ENCODE peak calls at places on chromosomes 3 and 15, in four cellular contexts. Z is left ventricle myocardium inferior, T is astrocyte of the cerebellum, R is body of pancreas. H is an unnamed sample.
A peak's percentile ranks its signal among the peaks of the same experiment; 100 is the strongest.

GRCh38 chr3:52827866-52828376 is 2.6 kb downstream of the ITIH4 start:
- DNase-seq in R (peak; percentile 87), Z (no peak), T (no peak), H (peak; percentile 67)

GRCh38 chr3:196060834-196061233 is 21.1 kb downstream of the TFRC start:
- DNase-seq in Z (no peak), R (no peak), T (no peak), H (no peak)

GRCh38 chr3:95939235-95939824 is 875.1 kb upstream of the EPHA6 start:
- DNase-seq in Z (no peak), R (peak; percentile 78), T (no peak), H (no peak)

GRCh38 chr15:51499379-51499976 is 123.1 kb downstream of the DMXL2 start:
- DNase-seq in R (no peak), T (peak; percentile 35), Z (no peak), H (peak; percentile 28)

GRCh38 chr3:42503957-42504333 is 1.5 kb downstream of the VIPR1 start:
- DNase-seq in T (no peak), R (no peak), Z (no peak), H (no peak)

GRCh38 chr15:67937153-67937761 is 97.4 kb upstream of the RNU6-1 start:
- DNase-seq in R (no peak), Z (no peak), T (no peak), H (no peak)

GRCh38 chr15:98854496-98854895 is 153.1 kb downstream of the PGPEP1L start:
- DNase-seq in R (no peak), T (no peak), Z (no peak), H (no peak)

GRCh38 chr3:148758303-148758884 is 60.7 kb downstream of the AGTR1 start:
- DNase-seq in Z (no peak), T (no peak), R (no peak), H (no peak)

GRCh38 chr3:10228248-10228950 is 19.9 kb upstream of the TATDN2 start:
- DNase-seq in Z (no peak), R (peak; percentile 42), T (no peak), H (no peak)

GRCh38 chr3:20099020-20099539 is 58.8 kb downstream of the KAT2B start:
- DNase-seq in R (no peak), Z (no peak), T (no peak), H (no peak)

GRCh38 chr15:67755264-67755663 is 70.0 kb upstream of the SKOR1 start:
- DNase-seq in T (no peak), Z (no peak), R (no peak), H (no peak)

GRCh38 chr15:62066663-62067447 is at the start of gene C2CD4A:
- DNase-seq in R (peak; percentile 96), T (no peak), Z (peak; percentile 54), H (peak; percentile 91)

GRCh38 chr15:31280831-31281216 is 45.8 kb upstream of the KLF13 start:
- DNase-seq in T (no peak), Z (no peak), R (no peak), H (no peak)

GRCh38 chr15:25241241-25241801 is 197.5 kb downstream of the UBE3A start:
- DNase-seq in Z (peak; percentile 7), T (no peak), R (no peak), H (no peak)

GRCh38 chr15:22811640-22812039 is 25.2 kb downstream of the NIPA1 start:
- DNase-seq in R (peak; percentile 83), Z (peak; percentile 23), T (no peak), H (peak; percentile 18)

GRCh38 chr3:150519026-150519425 is 27.3 kb downstream of the SERP1 start:
- DNase-seq in Z (no peak), T (no peak), R (no peak), H (no peak)

GRCh38 chr3:70981252-70981933 is 602.1 kb downstream of the FOXP1 start:
- DNase-seq in T (no peak), R (no peak), Z (no peak), H (no peak)

GRCh38 chr15:86610038-86610437 is 530.4 kb downstream of the AGBL1 start:
- DNase-seq in R (no peak), T (no peak), Z (no peak), H (no peak)

GRCh38 chr3:88528494-88528893 is 378.7 kb downstream of the C3orf38 start:
- DNase-seq in R (no peak), T (no peak), Z (no peak), H (no peak)

GRCh38 chr15:51658664-51659063 is 22.6 kb upstream of the SCG3 start:
- DNase-seq in Z (no peak), R (no peak), T (no peak), H (no peak)

GRCh38 chr3:48039487-48040190 is 23.4 kb upstream of the MAP4 start:
- DNase-seq in R (no peak), T (peak; percentile 41), Z (no peak), H (peak; percentile 44)

GRCh38 chr3:53881691-53882593 is at the start of gene ACTR8:
- DNase-seq in T (peak; percentile 49), Z (peak; percentile 89), R (peak; percentile 86), H (peak; percentile 93)

GRCh38 chr3:30604566-30604965 is 1.8 kb upstream of the TGFBR2 start:
- DNase-seq in T (no peak), Z (no peak), R (no peak), H (no peak)

GRCh38 chr15:81400640-81401236 is 26.7 kb upstream of the TMC3 start:
- DNase-seq in Z (no peak), R (peak; percentile 14), T (peak; percentile 60), H (peak; percentile 66)

GRCh38 chr3:109224333-109224732 is 87.8 kb downstream of the C3orf85 start:
- DNase-seq in R (peak; percentile 27), Z (no peak), T (no peak), H (peak; percentile 52)

GRCh38 chr3:71752911-71753715 is 542 bp upstream of the GPR27 start:
- DNase-seq in R (no peak), T (no peak), Z (no peak), H (no peak)

GRCh38 chr15:74889390-74889881 is 406 bp upstream of the MPI start:
- DNase-seq in T (no peak), R (peak; percentile 35), Z (peak; percentile 57), H (no peak)

GRCh38 chr15:85475317-85475701 is 94.9 kb downstream of the AKAP13 start:
- DNase-seq in T (no peak), R (no peak), Z (no peak), H (no peak)

GRCh38 chr15:70244978-70245542 is 147.3 kb upstream of the TLE3 start:
- DNase-seq in Z (no peak), T (no peak), R (no peak), H (no peak)

GRCh38 chr15:76146808-76147207 is 87.0 kb downstream of the TMEM266 start:
- DNase-seq in R (no peak), T (no peak), Z (no peak), H (no peak)

GRCh38 chr15:80445300-80446041 is 41.3 kb downstream of the ARNT2 start:
- DNase-seq in Z (no peak), T (no peak), R (no peak), H (no peak)

GRCh38 chr3:69199942-69200341 is 77.5 kb upstream of the LMOD3 start:
- DNase-seq in T (no peak), Z (no peak), R (no peak), H (no peak)

GRCh38 chr15:80893777-80894176 is 95.8 kb downstream of the MESD start:
- DNase-seq in T (no peak), R (no peak), Z (peak; percentile 34), H (no peak)

GRCh38 chr3:52453496-52454234 is at the start of gene TNNC1:
- DNase-seq in Z (peak; percentile 70), T (no peak), R (no peak), H (peak; percentile 71)

GRCh38 chr15:77036537-77037474 is 34.1 kb downstream of the TSPAN3 start:
- DNase-seq in T (no peak), Z (no peak), R (no peak), H (peak; percentile 5)

GRCh38 chr3:58404396-58404795 is 29.2 kb downstream of the PDHB start:
- DNase-seq in T (peak; percentile 63), Z (no peak), R (no peak), H (no peak)

GRCh38 chr3:149466192-149466591 is 8.3 kb upstream of the TM4SF4 start:
- DNase-seq in T (peak; percentile 64), R (no peak), Z (no peak), H (no peak)

GRCh38 chr15:45522179-45522930 is at the start of gene SLC30A4:
- DNase-seq in Z (peak; percentile 71), T (no peak), R (peak; percentile 68), H (peak; percentile 78)

DNA sequence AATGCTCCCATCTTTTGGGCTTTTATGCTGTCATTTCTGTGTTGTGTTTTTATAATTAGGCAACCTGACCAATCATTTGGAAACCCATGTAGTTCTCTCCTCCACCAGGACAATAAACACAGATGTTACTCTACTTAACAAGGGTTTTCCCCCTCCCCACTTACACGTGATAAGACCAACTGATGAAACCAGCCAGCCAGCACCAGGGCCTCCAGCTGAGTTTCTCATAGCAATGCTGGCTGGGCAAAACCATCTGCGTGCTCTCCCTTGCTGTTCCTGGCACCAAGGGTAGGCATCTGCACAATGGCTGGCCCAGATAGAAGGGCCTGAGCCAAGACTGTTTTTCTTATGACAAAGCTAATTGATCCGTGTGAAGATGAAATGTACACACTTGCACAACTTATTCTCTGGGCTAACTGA is 310.4 kb downstream of the PLCL2 start:
- DNase-seq in R (peak; percentile 59), T (peak; percentile 49), Z (no peak), H (no peak)
- H3K4me3 ChIP-seq in R (no peak overlapping the region), T (no peak overlapping the region), Z (no peak overlapping the region), H (no peak overlapping the region)

DNA sequence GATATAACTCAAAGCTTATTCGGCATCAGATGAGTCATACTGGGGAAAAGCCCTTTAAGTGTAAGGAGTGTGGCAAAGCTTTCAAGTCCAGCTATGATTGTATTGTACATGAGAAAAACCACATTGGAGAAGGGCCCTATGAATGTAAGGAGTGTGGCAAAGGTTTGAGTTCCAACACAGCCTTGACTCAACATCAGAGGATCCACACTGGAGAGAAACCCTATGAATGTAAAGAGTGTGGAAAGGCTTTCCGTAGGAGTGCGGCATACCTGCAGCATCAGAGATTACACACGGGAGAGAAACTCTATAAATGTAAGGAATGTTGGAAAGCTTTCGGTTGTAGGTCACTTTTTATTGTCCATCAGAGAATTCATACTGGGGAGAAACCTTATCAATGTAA is 7.5 kb downstream of the ZNF621 start:
- DNase-seq in T (no peak), Z (no peak), R (no peak), H (no peak)
- H3K4me3 ChIP-seq in T (no peak overlapping the region), Z (no peak overlapping the region), R (no peak overlapping the region), H (no peak overlapping the region)

GRCh38 chr15:28962851-28963710 is 77.3 kb downstream of the APBA2 start:
- DNase-seq in R (no peak), Z (no peak), T (no peak), H (no peak)
- H3K4me3 ChIP-seq in R (no peak overlapping the region), Z (no peak overlapping the region), T (no peak overlapping the region), H (no peak overlapping the region)

GRCh38 chr3:134357261-134357913 is 16.9 kb downstream of the AMOTL2 start:
- DNase-seq in R (no peak), T (no peak), Z (no peak), H (no peak)
- H3K4me3 ChIP-seq in R (no peak overlapping the region), T (no peak overlapping the region), Z (no peak overlapping the region), H (no peak overlapping the region)

DNA sequence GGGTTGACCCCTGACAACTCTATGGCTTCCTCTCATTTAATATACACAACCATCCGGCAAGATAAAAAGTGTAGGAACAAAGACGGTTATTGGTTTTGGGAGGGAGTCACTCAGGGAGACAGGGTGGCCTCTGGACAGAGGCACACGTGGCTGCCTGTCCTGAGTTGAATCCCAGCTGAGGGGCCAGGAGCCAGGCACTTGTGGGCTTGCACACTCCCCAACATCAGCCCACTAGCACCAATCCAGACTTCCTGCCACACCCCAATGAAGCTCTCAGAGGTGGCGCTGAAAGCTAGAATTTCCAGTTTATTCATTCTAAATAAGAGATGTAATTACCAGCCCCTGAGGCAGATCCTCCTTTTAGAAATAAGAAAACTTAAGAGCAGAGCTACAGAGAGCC is 16.4 kb downstream of the SPSB4 start:
- DNase-seq in Z (no peak), T (no peak), R (no peak), H (no peak)
- H3K4me3 ChIP-seq in Z (no peak overlapping the region), T (no peak overlapping the region), R (no peak overlapping the region), H (no peak overlapping the region)